ENCODE peak calls at places on chromosomes 13 and 19, in six cellular contexts. E, I, S, G, M and N are unnamed samples.

GRCh38 chr19:531753-532571 is at the start of gene CDC34:
- DNase-seq in E (no peak), I (no peak), S (no peak), G (no peak), M (no peak), N (no peak)

GRCh38 chr13:66778461-66778860 is 451.7 kb downstream of the PCDH9 start:
- DNase-seq in E (no peak), I (no peak), S (no peak), G (no peak), M (peak), N (no peak)

GRCh38 chr13:29435125-29435911 is 160.2 kb downstream of the SLC7A1 start:
- DNase-seq in E (no peak), I (peak), S (peak), G (no peak), M (peak), N (peak)

GRCh38 chr19:30535011-30535410 is 162.8 kb downstream of the ZNF536 start:
- DNase-seq in E (no peak), I (no peak), S (no peak), G (no peak), M (no peak), N (no peak)

GRCh38 chr19:12871681-12872080 is 9.6 kb downstream of the DNASE2 start:
- DNase-seq in E (no peak), I (no peak), S (no peak), G (no peak), M (no peak), N (no peak)

GRCh38 chr19:44401108-44401786 is at the start of gene ZNF285:
- DNase-seq in E (peak), I (peak), S (peak), G (peak), M (peak), N (peak)

GRCh38 chr19:47723573-47723923 is 10.3 kb downstream of the EHD2 start:
- DNase-seq in E (no peak), I (no peak), S (peak), G (no peak), M (peak), N (peak)

GRCh38 chr19:28012361-28012760 is 1200.6 kb downstream of the UQCRFS1 start:
- DNase-seq in E (no peak), I (no peak), S (no peak), G (no peak), M (no peak), N (no peak)

GRCh38 chr19:13118424-13119193 is 545 bp downstream of the NACC1 start:
- DNase-seq in E (peak), I (no peak), S (peak), G (no peak), M (peak), N (no peak)

GRCh38 chr19:571127-571974 is 1.0 kb upstream of the BSG start:
- DNase-seq in E (peak), I (no peak), S (peak), G (no peak), M (peak), N (no peak)

GRCh38 chr13:100125946-100126345 is 37.1 kb downstream of the PCCA start:
- DNase-seq in E (no peak), I (no peak), S (no peak), G (no peak), M (no peak), N (no peak)

GRCh38 chr19:21940684-21941083 is 70.1 kb downstream of the ZNF208 start:
- DNase-seq in E (no peak), I (no peak), S (no peak), G (no peak), M (no peak), N (no peak)

GRCh38 chr19:5786593-5787551 is 2.3 kb upstream of the PRR22 start:
- DNase-seq in E (no peak), I (no peak), S (no peak), G (no peak), M (no peak), N (no peak)

GRCh38 chr19:38650180-38650775 is 2.8 kb downstream of the ACTN4 start:
- DNase-seq in E (peak), I (no peak), S (no peak), G (no peak), M (no peak), N (no peak)

GRCh38 chr19:11035441-11036377 is 53.6 kb upstream of the LDLR start:
- DNase-seq in E (peak), I (peak), S (peak), G (peak), M (peak), N (peak)

DNA sequence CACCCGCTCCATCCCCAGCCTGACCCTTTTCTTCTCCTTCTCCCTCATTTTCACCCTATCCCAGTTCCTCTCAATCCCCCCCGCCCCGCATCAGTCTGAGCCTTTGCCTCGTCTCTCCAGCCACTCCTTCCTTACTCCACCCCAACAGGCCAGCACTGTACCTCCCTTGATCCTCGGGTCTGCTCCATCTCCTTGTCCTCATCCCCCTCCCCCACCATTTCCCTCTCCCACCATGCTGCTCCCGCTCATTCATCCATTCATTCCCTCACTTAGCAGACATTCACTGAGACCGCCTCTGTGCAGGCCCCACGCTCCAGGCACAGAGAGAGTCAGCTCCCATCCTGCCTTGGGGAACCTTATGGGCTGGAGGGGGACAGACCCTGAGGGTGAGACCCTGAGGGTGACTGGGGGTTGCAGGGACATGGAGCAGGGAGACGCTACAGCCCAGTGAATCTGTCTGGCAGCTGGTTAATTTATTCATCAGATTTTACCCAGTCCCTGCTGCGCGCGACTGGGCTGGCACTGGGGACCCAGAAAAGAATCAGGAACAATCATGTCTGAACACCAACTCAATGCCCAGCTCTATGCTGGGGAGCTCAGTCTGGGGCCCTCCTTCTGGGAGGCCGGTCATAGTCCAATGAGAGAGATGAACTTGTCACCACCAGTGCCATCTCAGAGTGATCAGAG is 881 bp downstream of the ARHGAP33 start:
- DNase-seq in E (no peak), I (no peak), S (no peak), G (no peak), M (no peak), N (no peak)
- H3K4me3 ChIP-seq in E (peak), I (peak), S (no peak), G (peak), M (peak), N (peak)

GRCh38 chr19:45640849-45641273 is 1.7 kb upstream of the EML2 start:
- DNase-seq in E (peak), I (no peak), S (no peak), G (no peak), M (no peak), N (no peak)

GRCh38 chr19:45636902-45637301 is 2.3 kb downstream of the EML2 start:
- DNase-seq in E (no peak), I (no peak), S (no peak), G (no peak), M (no peak), N (no peak)

GRCh38 chr19:45638930-45639729 is at the start of gene EML2:
- DNase-seq in E (peak), I (no peak), S (peak), G (no peak), M (no peak), N (no peak)

GRCh38 chr19:45636275-45636674 is 2.9 kb downstream of the EML2 start:
- DNase-seq in E (no peak), I (no peak), S (no peak), G (no peak), M (no peak), N (no peak)

GRCh38 chr19:45637890-45638667 is 1.1 kb downstream of the EML2 start:
- DNase-seq in E (peak), I (no peak), S (peak), G (no peak), M (peak), N (no peak)
- TF ChIP-seq CTCF in E (no peak), I (no peak), S (no peak), G (no peak), M (no peak), N (no peak)

GRCh38 chr19:53977429-53977990 is 13.9 kb upstream of the CACNG6 start:
- DNase-seq in E (peak), I (peak), S (peak), G (peak), M (peak), N (peak)
- H3K4me3 ChIP-seq in E (peak), I (no peak), S (no peak), G (peak), M (peak), N (peak)

DNA sequence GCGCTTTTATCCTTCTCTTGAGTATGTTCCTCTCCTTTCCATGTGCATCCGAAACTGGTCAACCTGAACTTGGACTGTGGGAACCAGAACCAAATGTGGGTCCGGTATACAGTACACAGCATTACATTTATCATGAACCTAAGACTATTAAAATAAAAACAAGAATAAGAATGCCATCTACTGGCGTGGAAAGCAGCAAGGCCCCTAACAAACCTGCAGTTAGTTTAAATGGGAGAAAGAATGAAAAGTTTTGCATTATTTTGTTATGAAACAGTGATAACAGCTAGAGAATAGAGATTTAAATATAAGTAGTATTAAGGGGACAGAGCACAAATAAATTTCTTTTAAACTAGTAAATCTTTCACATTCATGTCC is 159.5 kb downstream of the RBM26 start:
- DNase-seq in E (no peak), I (no peak), S (no peak), G (no peak), M (no peak), N (no peak)
- TF ChIP-seq CTCF in E (no peak), I (no peak), S (no peak), G (no peak), M (peak), N (no peak)

DNA sequence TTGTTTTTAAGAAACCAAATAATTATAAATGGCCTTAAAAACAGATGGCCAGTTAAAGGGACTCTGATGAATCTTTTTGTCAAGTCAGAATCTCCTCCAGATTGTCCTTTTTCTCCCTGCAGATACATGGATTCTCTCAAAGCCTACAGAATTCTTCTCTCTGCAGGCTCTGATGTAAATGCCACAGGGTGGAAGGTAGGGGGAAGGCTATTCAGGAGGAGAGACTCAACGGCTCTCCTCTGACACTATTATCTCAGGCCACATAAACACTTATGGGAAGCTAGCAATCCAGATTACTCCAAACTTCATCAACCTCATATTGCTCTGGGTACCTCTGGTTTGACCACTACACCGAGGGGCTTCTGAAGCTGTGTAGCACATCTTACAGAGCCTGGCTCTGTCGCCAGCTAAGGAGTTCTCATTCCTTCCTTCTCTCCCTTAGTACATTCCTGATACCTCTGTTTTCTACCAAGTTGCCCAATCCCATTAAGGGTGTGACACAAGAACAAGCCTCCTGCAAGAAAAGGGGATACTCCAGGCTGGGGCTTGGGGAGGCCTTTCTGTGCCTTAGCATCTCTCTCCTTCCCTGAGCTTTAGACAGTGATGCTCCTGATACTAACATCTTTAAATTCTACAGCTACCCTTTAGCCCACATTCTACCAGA is 14.9 kb downstream of the LCP1 start:
- DNase-seq in E (no peak), I (no peak), S (no peak), G (no peak), M (no peak), N (no peak)
- H3K4me3 ChIP-seq in E (no peak), I (no peak), S (no peak), G (no peak), M (no peak), N (no peak)